ENCODE peak calls at places on chromosomes 3 and 15, in four cellular contexts. One of them, this sample, is unnamed.

GRCh38 chr3:7322957-7323679 is 462.2 kb downstream of the GRM7 start:
- DNase-seq in ovary: no peak
- DNase-seq in HepG2: no peak
- DNase-seq in stomach: no peak
- DNase-seq in this sample: no peak

GRCh38 chr3:70982700-70983140 is 600.8 kb downstream of the FOXP1 start:
- DNase-seq in stomach: peak; percentile 51
- DNase-seq in ovary: no peak
- DNase-seq in HepG2: no peak
- DNase-seq in this sample: no peak

GRCh38 chr15:58453931-58454793 is 22.4 kb downstream of the LIPC start:
- DNase-seq in ovary: no peak
- DNase-seq in stomach: no peak
- DNase-seq in HepG2: no peak
- DNase-seq in this sample: no peak

GRCh38 chr3:168414149-168414548 is 318.4 kb upstream of the GOLIM4 start:
- DNase-seq in HepG2: no peak
- DNase-seq in stomach: no peak
- DNase-seq in ovary: no peak
- DNase-seq in this sample: no peak

GRCh38 chr3:42701371-42702065 is 1.1 kb downstream of the HHATL start:
- DNase-seq in HepG2: peak; percentile 27
- DNase-seq in stomach: peak; percentile 54
- DNase-seq in ovary: no peak
- DNase-seq in this sample: peak; percentile 56

GRCh38 chr3:12954891-12955650 is 113.7 kb upstream of the RPL32 start:
- DNase-seq in stomach: peak; percentile 83
- DNase-seq in ovary: peak; percentile 56
- DNase-seq in HepG2: no peak
- DNase-seq in this sample: peak; percentile 89

GRCh38 chr3:73508330-73508954 is 116.3 kb downstream of the PDZRN3 start:
- DNase-seq in ovary: no peak
- DNase-seq in stomach: peak; percentile 59
- DNase-seq in HepG2: peak; percentile 44
- DNase-seq in this sample: no peak

GRCh38 chr3:157494581-157495281 is 8.5 kb downstream of the VEPH1 start:
- DNase-seq in stomach: no peak
- DNase-seq in ovary: no peak
- DNase-seq in HepG2: no peak
- DNase-seq in this sample: no peak

GRCh38 chr15:39925112-39925830 is 5.2 kb upstream of the GPR176 start:
- DNase-seq in ovary: no peak
- DNase-seq in stomach: no peak
- DNase-seq in HepG2: no peak
- DNase-seq in this sample: no peak

GRCh38 chr15:31560643-31561042 is 234.0 kb downstream of the KLF13 start:
- DNase-seq in ovary: no peak
- DNase-seq in HepG2: no peak
- DNase-seq in stomach: no peak
- DNase-seq in this sample: no peak

GRCh38 chr15:90609254-90610185 is 79.8 kb downstream of the CRTC3 start:
- DNase-seq in ovary: no peak
- DNase-seq in stomach: no peak
- DNase-seq in HepG2: no peak
- DNase-seq in this sample: no peak

GRCh38 chr3:125055165-125055912 is 458 bp downstream of the HEG1 start:
- DNase-seq in stomach: no peak
- DNase-seq in ovary: peak; percentile 77
- DNase-seq in HepG2: no peak
- DNase-seq in this sample: no peak

GRCh38 chr3:69324362-69325025 is 61.4 kb downstream of the FRMD4B start:
- DNase-seq in ovary: no peak
- DNase-seq in HepG2: peak; percentile 7
- DNase-seq in stomach: no peak
- DNase-seq in this sample: peak; percentile 37
- TF ChIP-seq CTCF in ovary: no peak
- TF ChIP-seq CTCF in HepG2: peak; percentile 47
- TF ChIP-seq CTCF in stomach: no peak
- TF ChIP-seq CTCF in this sample: peak; percentile 27

DNA sequence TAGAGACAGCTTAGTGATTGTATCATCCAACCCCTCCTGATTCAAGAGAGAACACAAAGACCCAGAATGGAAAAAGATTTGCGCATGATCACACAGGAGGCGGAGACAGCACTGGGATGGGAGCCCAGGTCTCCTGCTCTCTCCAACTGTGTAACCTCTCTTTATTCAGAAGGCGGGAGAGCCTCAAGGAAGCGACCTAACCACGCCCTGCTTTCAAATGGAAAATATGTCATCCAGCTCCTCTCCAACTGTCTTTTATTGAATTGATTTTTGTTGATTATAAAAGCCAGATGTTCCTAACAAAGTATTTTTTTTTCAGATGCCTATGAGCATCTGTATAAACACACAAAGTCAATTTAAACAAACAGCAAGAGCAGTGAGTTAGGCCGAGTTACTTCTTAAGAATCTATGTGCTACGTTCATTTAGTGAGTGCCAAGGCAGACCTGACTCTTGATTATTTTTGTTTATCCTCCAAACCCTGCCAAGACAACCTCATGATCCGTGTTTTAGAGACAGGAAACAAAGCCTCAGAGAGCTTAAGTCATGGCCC is 74.5 kb downstream of the BFSP2 start:
- DNase-seq in HepG2: no peak
- DNase-seq in stomach: no peak
- DNase-seq in ovary: peak; percentile 71
- DNase-seq in this sample: no peak
- TF ChIP-seq EP300 in HepG2: no peak
- TF ChIP-seq EP300 in stomach: no peak
- TF ChIP-seq EP300 in ovary: no peak
- TF ChIP-seq EP300 in this sample: no peak

GRCh38 chr3:108877906-108878305 is 55.3 kb downstream of the TRAT1 start:
- DNase-seq in stomach: no peak
- DNase-seq in ovary: no peak
- DNase-seq in HepG2: no peak
- DNase-seq in this sample: no peak

GRCh38 chr3:108883373-108883772 is 60.8 kb downstream of the TRAT1 start:
- DNase-seq in HepG2: no peak
- DNase-seq in stomach: no peak
- DNase-seq in ovary: no peak
- DNase-seq in this sample: no peak

GRCh38 chr3:108882762-108883161 is 60.2 kb downstream of the TRAT1 start:
- DNase-seq in stomach: no peak
- DNase-seq in ovary: no peak
- DNase-seq in HepG2: no peak
- DNase-seq in this sample: no peak

GRCh38 chr3:108879915-108880314 is 57.3 kb downstream of the TRAT1 start:
- DNase-seq in HepG2: peak; percentile 19
- DNase-seq in stomach: no peak
- DNase-seq in ovary: no peak
- DNase-seq in this sample: no peak
- TF ChIP-seq CTCF in HepG2: peak; percentile 47
- TF ChIP-seq CTCF in stomach: no peak
- TF ChIP-seq CTCF in ovary: no peak
- TF ChIP-seq CTCF in this sample: no peak

GRCh38 chr3:52126036-52126435 is 28.2 kb downstream of the POC1A start:
- DNase-seq in HepG2: no peak
- DNase-seq in ovary: no peak
- DNase-seq in stomach: no peak
- DNase-seq in this sample: no peak

GRCh38 chr3:52124766-52125165 is 29.5 kb downstream of the POC1A start:
- DNase-seq in stomach: no peak
- DNase-seq in HepG2: no peak
- DNase-seq in ovary: no peak
- DNase-seq in this sample: no peak

GRCh38 chr3:52126500-52126899 is 27.7 kb downstream of the POC1A start:
- DNase-seq in ovary: no peak
- DNase-seq in stomach: no peak
- DNase-seq in HepG2: no peak
- DNase-seq in this sample: no peak

GRCh38 chr3:52130966-52131637 is 23.1 kb downstream of the POC1A start:
- DNase-seq in HepG2: no peak
- DNase-seq in stomach: no peak
- DNase-seq in ovary: no peak
- DNase-seq in this sample: no peak

GRCh38 chr3:52128118-52128683 is 26.0 kb downstream of the POC1A start:
- DNase-seq in ovary: no peak
- DNase-seq in stomach: peak; percentile 53
- DNase-seq in HepG2: peak; percentile 84
- DNase-seq in this sample: peak; percentile 31
- TF ChIP-seq EP300 in ovary: no peak
- TF ChIP-seq EP300 in stomach: no peak
- TF ChIP-seq EP300 in HepG2: no peak
- TF ChIP-seq EP300 in this sample: no peak

GRCh38 chr3:11818033-11818432 is 28.7 kb downstream of the TAMM41 start:
- DNase-seq in stomach: no peak
- DNase-seq in HepG2: no peak
- DNase-seq in ovary: no peak
- DNase-seq in this sample: no peak

GRCh38 chr3:11825271-11825670 is 21.4 kb downstream of the TAMM41 start:
- DNase-seq in stomach: no peak
- DNase-seq in HepG2: no peak
- DNase-seq in ovary: no peak
- DNase-seq in this sample: no peak

GRCh38 chr3:11819146-11819545 is 27.5 kb downstream of the TAMM41 start:
- DNase-seq in stomach: no peak
- DNase-seq in ovary: no peak
- DNase-seq in HepG2: no peak
- DNase-seq in this sample: no peak

GRCh38 chr3:11820540-11821041 is 26.1 kb downstream of the TAMM41 start:
- DNase-seq in HepG2: no peak
- DNase-seq in stomach: peak; percentile 37
- DNase-seq in ovary: peak; percentile 50
- DNase-seq in this sample: no peak
- TF ChIP-seq CTCF in HepG2: no peak
- TF ChIP-seq CTCF in stomach: no peak
- TF ChIP-seq CTCF in ovary: no peak
- TF ChIP-seq CTCF in this sample: no peak

GRCh38 chr3:62873672-62874397 is 1.4 kb downstream of the CADPS start:
- DNase-seq in HepG2: no peak
- DNase-seq in stomach: no peak
- DNase-seq in ovary: peak; percentile 48
- DNase-seq in this sample: no peak
- TF ChIP-seq EP300 in HepG2: no peak
- TF ChIP-seq EP300 in stomach: no peak
- TF ChIP-seq EP300 in ovary: no peak
- TF ChIP-seq EP300 in this sample: no peak

This sample was measured in upper lobe of left lung.